ENCODE peak calls at places on chromosome 17, in four cellular contexts. F is HCT116, N is K562, K is GM12878. S is an unnamed sample.
A peak's percentile ranks its signal among the peaks of the same experiment; 100 is the strongest.

GRCh38 chr17:33024688-33025486 is 33.2 kb downstream of the SPACA3 start:
- DNase-seq in F (no peak), N (no peak), K (no peak), S (peak; percentile 37)

GRCh38 chr17:73506470-73507435 is 137.5 kb downstream of the SDK2 start:
- DNase-seq in F (no peak), N (no peak), K (no peak), S (no peak)

GRCh38 chr17:75853410-75853809 is 1.7 kb downstream of the WBP2 start:
- DNase-seq in F (no peak), N (no peak), K (no peak), S (no peak)

GRCh38 chr17:41418116-41418860 is 6.1 kb downstream of the KRT37 start:
- DNase-seq in F (no peak), N (no peak), K (no peak), S (no peak)

GRCh38 chr17:4440021-4440420 is 6.3 kb downstream of the SPNS3 start:
- DNase-seq in F (no peak), N (no peak), K (no peak), S (no peak)

GRCh38 chr17:10527419-10527818 is 9.1 kb upstream of the MYH1 start:
- DNase-seq in F (no peak), N (no peak), K (no peak), S (no peak)

GRCh38 chr17:43908111-43908721 is 880 bp upstream of the MPP2 start:
- DNase-seq in F (peak; percentile 62), N (peak; percentile 78), K (no peak), S (no peak)

GRCh38 chr17:80722656-80723055 is 178.0 kb downstream of the RPTOR start:
- DNase-seq in F (no peak), N (no peak), K (no peak), S (no peak)

GRCh38 chr17:78315355-78316114 is 44.3 kb downstream of the SOCS3 start:
- DNase-seq in F (peak; percentile 88), N (peak; percentile 86), K (peak; percentile 33), S (no peak)

GRCh38 chr17:82242977-82243647 is 14.3 kb downstream of the SLC16A3 start:
- DNase-seq in F (no peak), N (no peak), K (no peak), S (no peak)

GRCh38 chr17:72719582-72720493 is 372.6 kb downstream of the SLC39A11 start:
- DNase-seq in F (no peak), N (no peak), K (no peak), S (no peak)

GRCh38 chr17:47742319-47743181 is 9.5 kb downstream of the TBX21 start:
- DNase-seq in F (no peak), N (peak; percentile 79), K (no peak), S (no peak)

GRCh38 chr17:78510141-78510935 is 66.9 kb downstream of the DNAH17 start:
- DNase-seq in F (no peak), N (no peak), K (no peak), S (no peak)

GRCh38 chr17:31318298-31319190 is 2.9 kb downstream of the EVI2A start:
- DNase-seq in F (no peak), N (no peak), K (peak; percentile 63), S (no peak)

GRCh38 chr17:53462393-53462811 is 360.3 kb upstream of the KIF2B start:
- DNase-seq in F (no peak), N (no peak), K (no peak), S (no peak)

GRCh38 chr17:62902573-62903229 is 63.3 kb upstream of the TANC2 start:
- DNase-seq in F (no peak), N (no peak), K (no peak), S (no peak)
- TF ChIP-seq EGR1 in F (no peak), N (no peak), K (no peak), S (no peak)

GRCh38 chr17:37700881-37701280 is 44.0 kb downstream of the HNF1B start:
- DNase-seq in F (no peak), N (no peak), K (no peak), S (no peak)

GRCh38 chr17:37698856-37699255 is 46.0 kb downstream of the HNF1B start:
- DNase-seq in F (no peak), N (no peak), K (no peak), S (no peak)

GRCh38 chr17:37701424-37702020 is 43.3 kb downstream of the HNF1B start:
- DNase-seq in F (peak; percentile 18), N (peak; percentile 59), K (peak; percentile 16), S (no peak)

GRCh38 chr17:37698132-37698615 is 46.7 kb downstream of the HNF1B start:
- DNase-seq in F (peak; percentile 16), N (no peak), K (no peak), S (no peak)

DNA sequence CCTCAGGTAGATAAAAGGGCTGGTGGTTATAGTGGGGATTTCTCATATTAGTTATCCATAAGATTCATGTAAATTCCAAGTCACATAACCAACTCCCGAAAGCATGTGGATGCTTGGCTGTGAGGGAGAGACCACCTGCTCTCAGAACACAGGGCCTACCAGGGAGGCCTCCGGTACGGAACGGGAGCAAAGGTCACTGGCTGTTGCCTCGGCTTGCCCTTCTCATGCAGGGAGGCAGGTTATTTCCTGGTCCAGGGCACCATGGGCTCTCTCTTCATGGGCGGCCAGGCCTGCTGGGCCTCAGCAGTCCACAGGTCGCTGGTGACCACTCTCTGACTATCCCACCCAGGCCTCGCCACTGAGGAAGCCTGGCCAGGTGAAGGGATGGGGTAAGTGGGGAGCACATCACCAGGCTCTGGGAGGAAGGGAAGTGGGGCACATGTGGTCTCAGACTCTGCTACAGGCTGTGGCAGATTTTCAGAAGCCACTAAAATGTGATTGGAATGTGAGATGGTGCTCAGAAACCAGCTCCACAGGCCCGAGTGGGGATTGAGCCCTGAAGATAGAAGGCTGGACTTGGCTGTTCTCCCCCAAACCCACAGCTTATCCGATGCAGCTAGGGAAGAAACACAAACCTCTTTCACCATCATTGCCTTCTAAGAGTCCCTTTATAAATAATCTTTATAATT is 45.4 kb downstream of the HNF1B start:
- DNase-seq in F (no peak), N (no peak), K (no peak), S (no peak)
- TF ChIP-seq EGR1 in F (no peak), N (no peak), K (no peak), S (no peak)

GRCh38 chr17:16887523-16888095 is 84.3 kb downstream of the TNFRSF13B start:
- DNase-seq in F (no peak), N (no peak), K (no peak), S (no peak)
- TF ChIP-seq EGR1 in F (no peak), N (no peak), K (no peak), S (no peak)

GRCh38 chr17:58319181-58320162 is 9.1 kb downstream of the TSPOAP1 start:
- DNase-seq in F (no peak), N (no peak), K (no peak), S (no peak)
- TF ChIP-seq EGR1 in F (no peak), N (no peak), K (no peak), S (no peak)

GRCh38 chr17:58279736-58280479 is 827 bp downstream of the MPO start:
- DNase-seq in F (no peak), N (peak; percentile 7), K (no peak), S (no peak)
- TF ChIP-seq EGR1 in F (no peak), N (no peak), K (no peak), S (no peak)

DNA sequence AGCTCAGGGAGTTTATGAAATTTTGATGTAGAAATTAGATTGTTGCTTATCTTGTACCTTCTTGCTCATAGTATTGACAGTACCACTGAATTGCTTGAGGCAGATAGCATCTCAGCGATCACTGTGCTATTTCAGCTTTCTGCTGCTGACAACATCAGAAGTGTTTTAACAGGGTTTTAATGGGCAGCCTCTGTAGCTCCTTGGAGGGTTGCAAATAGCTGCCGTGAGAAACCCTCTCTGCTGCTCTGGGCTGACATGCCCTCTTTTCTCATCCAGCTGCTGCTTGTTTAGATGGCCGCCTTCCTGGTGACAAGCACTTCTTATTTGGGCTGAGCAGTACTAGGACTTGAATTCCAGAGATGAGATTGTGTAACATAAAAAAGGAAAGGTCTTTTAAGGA is 180.2 kb upstream of the TBX2 start:
- DNase-seq in F (no peak), N (no peak), K (no peak), S (no peak)
- TF ChIP-seq EGR1 in F (no peak), N (no peak), K (no peak), S (no peak)

S was measured in H1.